ENCODE peak calls at places on chromosomes 4 and X, in six cellular contexts. One of them, this sample, is unnamed. For H3K4me1 and H3K9me3, the result is how much of the 10 kb centered on the place peaks cover.

GRCh38 chr4:91257721-91258120 is 1046.0 kb upstream of the GRID2 start:
- DNase-seq in DND-41: no peak
- DNase-seq in HCT116: no peak
- DNase-seq in adipocyte: no peak
- DNase-seq in GM23248: no peak
- DNase-seq in SK-N-SH: no peak
- DNase-seq in this sample: no peak

GRCh38 chrX:13938053-13938765 is 91.5 kb downstream of the GEMIN8 start:
- DNase-seq in adipocyte: peak
- DNase-seq in DND-41: no peak
- DNase-seq in SK-N-SH: peak
- DNase-seq in HCT116: no peak
- DNase-seq in GM23248: peak
- DNase-seq in this sample: peak

GRCh38 chr4:92305878-92306520 is 2.2 kb downstream of the GRID2 start:
- DNase-seq in DND-41: no peak
- DNase-seq in adipocyte: no peak
- DNase-seq in GM23248: no peak
- DNase-seq in SK-N-SH: peak
- DNase-seq in HCT116: no peak
- DNase-seq in this sample: no peak

GRCh38 chr4:92501456-92501855 is 197.7 kb downstream of the GRID2 start:
- DNase-seq in GM23248: no peak
- DNase-seq in adipocyte: no peak
- DNase-seq in SK-N-SH: no peak
- DNase-seq in DND-41: no peak
- DNase-seq in HCT116: no peak
- DNase-seq in this sample: no peak

GRCh38 chr4:8188743-8189550 is 10.1 kb upstream of the SH3TC1 start:
- DNase-seq in GM23248: peak
- DNase-seq in DND-41: no peak
- DNase-seq in adipocyte: no peak
- DNase-seq in SK-N-SH: no peak
- DNase-seq in HCT116: no peak
- DNase-seq in this sample: no peak

GRCh38 chr4:2691952-2692435 is 64.1 kb downstream of the TNIP2 start:
- DNase-seq in adipocyte: no peak
- DNase-seq in GM23248: no peak
- DNase-seq in DND-41: no peak
- DNase-seq in HCT116: no peak
- DNase-seq in SK-N-SH: no peak
- DNase-seq in this sample: no peak

GRCh38 chr4:110106946-110107325 is 91.5 kb downstream of the ELOVL6 start:
- DNase-seq in DND-41: no peak
- DNase-seq in SK-N-SH: no peak
- DNase-seq in adipocyte: peak
- DNase-seq in GM23248: peak
- DNase-seq in HCT116: no peak
- DNase-seq in this sample: no peak

GRCh38 chr4:81421346-81422218 is 50.1 kb downstream of the RASGEF1B start:
- DNase-seq in DND-41: no peak
- DNase-seq in adipocyte: no peak
- DNase-seq in GM23248: peak
- DNase-seq in SK-N-SH: no peak
- DNase-seq in HCT116: no peak
- DNase-seq in this sample: peak

GRCh38 chrX:134880866-134881265 is 109.9 kb upstream of the SMIM10 start:
- DNase-seq in SK-N-SH: no peak
- DNase-seq in DND-41: no peak
- DNase-seq in HCT116: no peak
- DNase-seq in adipocyte: peak
- DNase-seq in GM23248: no peak
- DNase-seq in this sample: no peak

DNA sequence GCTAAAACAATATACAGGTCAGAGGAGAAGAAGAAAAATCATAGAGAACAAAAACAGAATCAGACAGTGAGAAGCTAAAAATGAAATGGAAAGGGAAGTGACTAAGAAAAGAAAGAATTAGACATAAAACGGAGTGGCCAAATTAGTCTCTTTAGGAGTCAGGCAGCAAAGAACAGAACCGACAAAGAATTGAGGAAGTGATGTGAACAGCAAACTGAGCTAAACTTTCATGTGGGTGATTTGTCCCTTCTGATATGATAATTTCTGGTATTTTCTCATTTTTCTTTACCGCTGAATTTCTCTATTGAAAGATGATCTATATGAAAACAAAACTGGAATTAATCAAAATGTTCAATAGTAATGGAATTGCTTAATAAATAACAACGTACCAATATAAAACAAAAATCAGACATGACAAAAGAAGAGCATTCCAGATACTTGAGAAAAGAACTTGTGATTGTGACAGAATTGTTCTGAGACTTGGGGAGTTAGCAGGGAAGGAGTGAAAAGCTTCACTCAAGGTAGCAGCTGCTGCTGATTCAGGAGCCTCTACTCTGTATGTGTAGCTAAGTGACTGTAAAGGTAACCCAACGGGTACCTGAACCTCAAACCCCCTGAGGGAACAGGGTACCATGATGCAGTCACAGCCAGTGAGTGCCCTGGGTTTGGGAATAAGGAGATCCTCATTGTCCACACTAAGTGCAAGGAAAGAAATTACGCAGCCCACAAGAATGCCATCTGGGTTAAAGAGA is 8.8 kb downstream of the TAPT1 start:
- DNase-seq in GM23248: no peak
- DNase-seq in HCT116: no peak
- DNase-seq in SK-N-SH: no peak
- DNase-seq in adipocyte: no peak
- DNase-seq in DND-41: no peak
- DNase-seq in this sample: no peak
- H3K4me1 ChIP-seq in GM23248: under half
- H3K4me1 ChIP-seq in HCT116: under half
- H3K4me1 ChIP-seq in SK-N-SH: under half
- H3K4me1 ChIP-seq in adipocyte: under half
- H3K4me1 ChIP-seq in DND-41: under half
- H3K4me1 ChIP-seq in this sample: under half

DNA sequence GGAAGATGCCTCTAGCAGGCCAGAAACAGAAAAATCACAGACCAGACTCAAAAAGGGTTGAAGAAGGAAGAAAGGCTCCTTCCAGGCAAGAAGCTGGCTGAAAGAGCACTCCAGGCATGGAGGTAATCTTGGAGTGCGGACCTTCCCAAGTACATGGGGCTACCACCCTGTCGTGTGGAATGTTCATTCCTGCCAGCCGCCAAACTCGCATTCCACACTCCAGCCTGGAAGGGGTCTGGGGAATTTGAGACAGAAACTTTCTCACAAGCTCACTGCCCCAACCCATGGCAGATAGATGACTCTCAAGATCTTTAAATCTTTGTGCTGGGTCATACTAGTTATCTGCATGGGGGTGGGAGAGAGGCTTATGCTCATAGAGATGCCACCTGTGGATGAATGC is 1521.4 kb upstream of the AGA start:
- DNase-seq in DND-41: no peak
- DNase-seq in GM23248: no peak
- DNase-seq in SK-N-SH: no peak
- DNase-seq in adipocyte: no peak
- DNase-seq in HCT116: no peak
- DNase-seq in this sample: no peak
- H3K9me3 ChIP-seq in DND-41: under half
- H3K9me3 ChIP-seq in GM23248: under half
- H3K9me3 ChIP-seq in SK-N-SH: under half
- H3K9me3 ChIP-seq in adipocyte: under half
- H3K9me3 ChIP-seq in HCT116: under half
- H3K9me3 ChIP-seq in this sample: under half

GRCh38 chr4:107858158-107858742 is 33.5 kb downstream of the SGMS2 start:
- DNase-seq in SK-N-SH: no peak
- DNase-seq in DND-41: no peak
- DNase-seq in GM23248: no peak
- DNase-seq in adipocyte: no peak
- DNase-seq in HCT116: no peak
- DNase-seq in this sample: no peak

GRCh38 chr4:107854326-107855030 is 29.7 kb downstream of the SGMS2 start:
- DNase-seq in HCT116: no peak
- DNase-seq in adipocyte: peak
- DNase-seq in GM23248: peak
- DNase-seq in SK-N-SH: no peak
- DNase-seq in DND-41: no peak
- DNase-seq in this sample: no peak

GRCh38 chr4:107857741-107858140 is 33.0 kb downstream of the SGMS2 start:
- DNase-seq in SK-N-SH: no peak
- DNase-seq in adipocyte: no peak
- DNase-seq in GM23248: no peak
- DNase-seq in HCT116: no peak
- DNase-seq in DND-41: no peak
- DNase-seq in this sample: no peak

GRCh38 chr4:107855723-107856122 is 31.0 kb downstream of the SGMS2 start:
- DNase-seq in GM23248: no peak
- DNase-seq in SK-N-SH: no peak
- DNase-seq in DND-41: no peak
- DNase-seq in adipocyte: no peak
- DNase-seq in HCT116: no peak
- DNase-seq in this sample: no peak

DNA sequence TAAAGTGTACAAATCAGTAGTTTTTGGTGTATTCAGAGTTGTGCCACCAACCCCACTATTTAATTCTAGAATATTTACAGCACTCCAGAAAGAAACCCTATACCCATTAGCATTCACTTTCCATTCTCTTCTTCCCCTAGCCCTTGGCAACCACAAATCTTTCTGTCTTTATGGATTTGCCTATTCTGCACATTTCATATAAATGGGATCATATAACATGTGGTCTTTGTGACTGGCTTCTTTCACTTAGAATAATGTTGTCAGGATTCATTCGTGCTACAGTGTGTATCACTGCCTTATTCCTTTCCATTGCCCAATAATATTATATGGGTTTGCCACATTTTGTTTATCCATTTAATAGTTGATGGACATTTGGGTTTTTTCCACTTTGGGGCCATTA is 32.2 kb downstream of the SGMS2 start:
- DNase-seq in GM23248: no peak
- DNase-seq in HCT116: no peak
- DNase-seq in adipocyte: peak
- DNase-seq in SK-N-SH: no peak
- DNase-seq in DND-41: no peak
- DNase-seq in this sample: no peak
- H3K9ac ChIP-seq in GM23248: no peak
- H3K9ac ChIP-seq in HCT116: no peak
- H3K9ac ChIP-seq in adipocyte: no peak
- H3K9ac ChIP-seq in SK-N-SH: no peak
- H3K9ac ChIP-seq in DND-41: no peak
- H3K9ac ChIP-seq in this sample: no peak

GRCh38 chr4:184884863-184885262 is 59.1 kb upstream of the ACSL1 start:
- DNase-seq in DND-41: no peak
- DNase-seq in HCT116: no peak
- DNase-seq in SK-N-SH: no peak
- DNase-seq in adipocyte: no peak
- DNase-seq in GM23248: no peak
- DNase-seq in this sample: no peak

GRCh38 chr4:184887333-184887732 is 61.6 kb upstream of the ACSL1 start:
- DNase-seq in SK-N-SH: no peak
- DNase-seq in HCT116: no peak
- DNase-seq in adipocyte: no peak
- DNase-seq in GM23248: no peak
- DNase-seq in DND-41: no peak
- DNase-seq in this sample: no peak

GRCh38 chr4:184885602-184886001 is 59.8 kb upstream of the ACSL1 start:
- DNase-seq in GM23248: no peak
- DNase-seq in DND-41: no peak
- DNase-seq in HCT116: no peak
- DNase-seq in adipocyte: no peak
- DNase-seq in SK-N-SH: no peak
- DNase-seq in this sample: no peak

GRCh38 chr4:184889683-184890082 is 63.9 kb upstream of the ACSL1 start:
- DNase-seq in adipocyte: no peak
- DNase-seq in SK-N-SH: no peak
- DNase-seq in GM23248: no peak
- DNase-seq in HCT116: no peak
- DNase-seq in DND-41: no peak
- DNase-seq in this sample: no peak

GRCh38 chr4:184887947-184888346 is 62.2 kb upstream of the ACSL1 start:
- DNase-seq in adipocyte: no peak
- DNase-seq in HCT116: no peak
- DNase-seq in DND-41: no peak
- DNase-seq in SK-N-SH: no peak
- DNase-seq in GM23248: no peak
- DNase-seq in this sample: no peak
- H3K4me1 ChIP-seq in adipocyte: under half
- H3K4me1 ChIP-seq in HCT116: under half
- H3K4me1 ChIP-seq in DND-41: under half
- H3K4me1 ChIP-seq in SK-N-SH: under half
- H3K4me1 ChIP-seq in GM23248: under half
- H3K4me1 ChIP-seq in this sample: under half

DNA sequence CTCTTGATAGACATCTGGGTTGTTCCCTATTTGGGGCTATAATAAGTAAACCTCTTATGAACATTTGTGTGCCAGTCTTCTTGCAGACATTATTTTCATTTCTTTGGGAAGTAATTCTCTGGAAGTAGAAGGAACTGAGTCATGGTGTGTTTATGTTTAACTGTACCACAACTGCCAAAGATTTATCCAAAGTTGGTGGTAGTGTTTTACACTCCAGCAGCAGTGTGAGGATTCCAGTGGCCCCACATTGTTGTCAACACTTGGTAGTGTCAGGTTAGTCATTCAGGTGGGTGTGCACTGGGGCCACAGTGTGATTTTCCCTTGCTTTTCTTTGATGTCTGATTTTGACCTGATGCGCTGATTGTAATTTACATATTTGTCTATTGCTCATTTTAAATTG is 5.0 kb upstream of the UVSSA start:
- DNase-seq in adipocyte: no peak
- DNase-seq in DND-41: no peak
- DNase-seq in HCT116: no peak
- DNase-seq in SK-N-SH: no peak
- DNase-seq in GM23248: peak
- DNase-seq in this sample: no peak
- H3K9me3 ChIP-seq in adipocyte: under half
- H3K9me3 ChIP-seq in DND-41: under half
- H3K9me3 ChIP-seq in HCT116: under half
- H3K9me3 ChIP-seq in SK-N-SH: under half
- H3K9me3 ChIP-seq in GM23248: under half
- H3K9me3 ChIP-seq in this sample: under half

GRCh38 chrX:47573334-47574095 is 8.7 kb upstream of the TIMP1 start:
- DNase-seq in adipocyte: no peak
- DNase-seq in GM23248: peak
- DNase-seq in DND-41: no peak
- DNase-seq in HCT116: no peak
- DNase-seq in SK-N-SH: no peak
- DNase-seq in this sample: peak
- H3K9ac ChIP-seq in adipocyte: peak
- H3K9ac ChIP-seq in GM23248: peak
- H3K9ac ChIP-seq in DND-41: no peak
- H3K9ac ChIP-seq in HCT116: no peak
- H3K9ac ChIP-seq in SK-N-SH: no peak
- H3K9ac ChIP-seq in this sample: peak

GRCh38 chr4:73732759-73733431 is 7.5 kb upstream of the CXCL8 start:
- DNase-seq in DND-41: no peak
- DNase-seq in HCT116: no peak
- DNase-seq in adipocyte: no peak
- DNase-seq in SK-N-SH: no peak
- DNase-seq in GM23248: no peak
- DNase-seq in this sample: no peak
- H3K4me1 ChIP-seq in DND-41: under half
- H3K4me1 ChIP-seq in HCT116: under half
- H3K4me1 ChIP-seq in adipocyte: under half
- H3K4me1 ChIP-seq in SK-N-SH: under half
- H3K4me1 ChIP-seq in GM23248: under half
- H3K4me1 ChIP-seq in this sample: under half

This sample was measured in colonic mucosa.